ENCODE peak calls at places on chromosomes 1 and 21, in seven cellular contexts. P is IMR-90, B is fibroblast of lung, X is endodermal cell, W is heart left ventricle, N is adrenal gland, H is cardiac muscle cell. C is an unnamed sample.

GRCh38 chr1:39711359-39712340 is 20.4 kb upstream of the HPCAL4 start:
- DNase-seq in P (peak; percentile 30), B (no peak), X (peak; percentile 86), W (no peak), N (no peak), H (no peak), C (no peak)

GRCh38 chr1:66809736-66810326 is 8.8 kb upstream of the INSL5 start:
- DNase-seq in P (peak; percentile 22), B (peak; percentile 69), X (no peak), W (no peak), N (no peak), H (no peak), C (peak; percentile 3)

GRCh38 chr1:63969461-63969893 is 195.7 kb downstream of the ROR1 start:
- DNase-seq in P (peak; percentile 12), B (no peak), X (no peak), W (no peak), N (no peak), H (no peak), C (no peak)

GRCh38 chr1:197915797-197916686 is 1.1 kb upstream of the LHX9 start:
- DNase-seq in P (peak; percentile 61), B (peak; percentile 51), X (peak; percentile 96), W (peak; percentile 69), N (no peak), H (peak; percentile 81), C (peak; percentile 90)

GRCh38 chr1:110106013-110106941 is 6.0 kb upstream of the UBL4B start:
- DNase-seq in P (peak; percentile 69), B (peak; percentile 67), X (peak; percentile 94), W (peak; percentile 58), N (peak; percentile 67), H (peak; percentile 80), C (peak; percentile 83)

GRCh38 chr1:116386042-116386441 is 13.0 kb downstream of the ATP1A1 start:
- DNase-seq in P (no peak), B (no peak), X (no peak), W (no peak), N (no peak), H (no peak), C (peak; percentile 40)

GRCh38 chr1:160261526-160261877 is 847 bp downstream of the DCAF8 start:
- DNase-seq in P (peak; percentile 91), B (peak; percentile 82), X (peak; percentile 80), W (no peak), N (peak; percentile 38), H (peak; percentile 48), C (peak; percentile 59)

GRCh38 chr1:55375617-55376258 is 160.6 kb upstream of the USP24 start:
- DNase-seq in P (peak; percentile 47), B (peak; percentile 74), X (peak; percentile 69), W (no peak), N (peak; percentile 46), H (peak; percentile 70), C (peak; percentile 23)

GRCh38 chr21:43023175-43023574 is 48.8 kb downstream of the PKNOX1 start:
- DNase-seq in P (peak; percentile 12), B (no peak), X (no peak), W (no peak), N (no peak), H (no peak), C (no peak)

GRCh38 chr1:44227211-44227610 is 13.9 kb downstream of the DMAP1 start:
- DNase-seq in P (no peak), B (peak; percentile 5), X (no peak), W (no peak), N (no peak), H (no peak), C (no peak)

GRCh38 chr1:39886757-39887231 is 3.5 kb upstream of the TRIT1 start:
- DNase-seq in P (no peak), B (peak; percentile 38), X (no peak), W (no peak), N (no peak), H (no peak), C (no peak)

GRCh38 chr1:66207484-66207883 is 326.5 kb upstream of the SGIP1 start:
- DNase-seq in P (peak; percentile 73), B (peak; percentile 58), X (no peak), W (no peak), N (no peak), H (no peak), C (peak; percentile 12)

GRCh38 chr1:90402893-90403849 is 313.9 kb downstream of the BARHL2 start:
- DNase-seq in P (peak; percentile 95), B (peak; percentile 85), X (peak; percentile 63), W (no peak), N (no peak), H (peak; percentile 2), C (peak; percentile 90)

GRCh38 chr1:25195835-25196234 is 36.5 kb downstream of the SYF2 start:
- DNase-seq in P (no peak), B (no peak), X (no peak), W (no peak), N (no peak), H (no peak), C (no peak)

GRCh38 chr1:13948851-13949490 is 249.0 kb downstream of the PRDM2 start:
- DNase-seq in P (no peak), B (peak; percentile 90), X (no peak), W (peak; percentile 55), N (no peak), H (no peak), C (peak; percentile 28)

GRCh38 chr21:16519656-16520055 is 789.9 kb downstream of the USP25 start:
- DNase-seq in P (no peak), B (peak; percentile 13), X (no peak), W (no peak), N (no peak), H (no peak), C (no peak)

GRCh38 chr21:25607812-25608737 is 794 bp upstream of the MRPL39 start:
- DNase-seq in P (peak; percentile 83), B (peak; percentile 87), X (peak; percentile 90), W (peak; percentile 83), N (peak; percentile 79), H (peak; percentile 87), C (peak; percentile 64)

GRCh38 chr1:24666794-24667193 is 23.7 kb downstream of the SRRM1 start:
- DNase-seq in P (no peak), B (no peak), X (no peak), W (no peak), N (no peak), H (no peak), C (no peak)

GRCh38 chr1:32903991-32904776 is 3.0 kb upstream of the TMEM54 start:
- DNase-seq in P (no peak), B (no peak), X (peak; percentile 42), W (no peak), N (no peak), H (no peak), C (no peak)

GRCh38 chr1:226663327-226663704 is 75.8 kb downstream of the ITPKB start:
- DNase-seq in P (no peak), B (no peak), X (no peak), W (no peak), N (no peak), H (no peak), C (no peak)

GRCh38 chr1:226661271-226661670 is 77.8 kb downstream of the ITPKB start:
- DNase-seq in P (no peak), B (no peak), X (no peak), W (peak; percentile 26), N (no peak), H (no peak), C (no peak)

GRCh38 chr1:226660410-226661182 is 78.5 kb downstream of the ITPKB start:
- DNase-seq in P (no peak), B (no peak), X (no peak), W (peak; percentile 78), N (no peak), H (peak; percentile 56), C (no peak)

GRCh38 chr1:226662704-226663326 is 76.3 kb downstream of the ITPKB start:
- DNase-seq in P (peak; percentile 100), B (peak; percentile 97), X (peak; percentile 81), W (peak; percentile 81), N (peak; percentile 68), H (no peak), C (peak; percentile 90)

DNA sequence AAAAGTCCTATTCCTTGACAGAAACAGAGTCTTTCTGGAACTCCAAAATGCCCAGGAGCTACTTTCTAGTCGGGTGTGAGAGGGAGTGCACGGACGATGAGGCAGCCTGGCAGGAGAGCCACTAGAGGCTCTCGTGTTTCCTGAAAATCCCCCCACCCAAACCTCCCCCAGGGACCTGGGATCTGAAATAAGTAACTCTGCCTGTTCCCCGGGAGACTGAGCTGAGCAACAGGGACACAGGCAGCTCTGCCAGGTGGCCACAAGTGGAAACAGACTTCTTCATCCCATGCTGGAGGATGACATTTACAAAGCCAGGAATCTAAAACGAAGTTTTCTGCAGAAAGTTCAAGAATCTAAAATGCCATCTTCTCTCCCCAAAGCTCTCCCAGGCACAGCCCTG is 77.1 kb downstream of the ITPKB start:
- DNase-seq in P (peak; percentile 48), B (peak; percentile 16), X (no peak), W (peak; percentile 61), N (no peak), H (peak; percentile 49), C (no peak)
- H3K4me3 ChIP-seq in P (no peak overlapping the region), B (no peak overlapping the region), X (no peak overlapping the region), W (no peak overlapping the region), N (no peak overlapping the region), H (no peak overlapping the region), C (no peak overlapping the region)

GRCh38 chr1:227666286-227666685 is 68.8 kb downstream of the JMJD4 start:
- DNase-seq in P (no peak), B (no peak), X (no peak), W (no peak), N (no peak), H (no peak), C (no peak)
- H3K9me3 ChIP-seq in P (peaks cover 56% of the 10 kb centered on the region), B (no peaks in the 10 kb centered on the region), X (peaks cover 87% of the 10 kb centered on the region), W (peaks cover 100% of the 10 kb centered on the region), N (peaks cover 3% of the 10 kb centered on the region), H (peaks cover 2% of the 10 kb centered on the region), C (peaks cover 61% of the 10 kb centered on the region)

DNA sequence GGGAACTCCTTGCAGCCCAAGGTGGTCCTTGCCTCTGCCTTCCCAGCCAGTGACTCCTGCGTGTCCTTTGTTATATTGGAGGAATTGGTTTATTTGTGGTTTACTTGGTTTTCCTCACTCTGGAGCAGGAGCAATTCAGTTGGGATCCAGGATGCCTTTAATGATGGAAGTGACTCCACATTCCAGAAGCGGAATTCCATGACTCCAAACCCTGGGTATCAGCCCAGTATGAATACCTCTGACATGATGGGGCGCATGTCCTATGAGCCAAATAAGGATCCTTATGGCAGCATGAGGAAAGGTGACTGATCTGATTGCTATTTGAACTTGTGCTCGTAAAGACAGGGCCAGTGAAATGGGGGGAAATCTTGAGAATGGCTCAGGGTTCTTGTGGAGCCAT is 15.1 kb upstream of the PIGV start:
- DNase-seq in P (peak; percentile 99), B (peak; percentile 91), X (no peak), W (no peak), N (no peak), H (no peak), C (peak; percentile 85)
- H3K36me3 ChIP-seq in P (peaks cover 65% of the 10 kb centered on the region), B (peaks cover 24% of the 10 kb centered on the region), X (peaks cover 97% of the 10 kb centered on the region), W (peaks cover 71% of the 10 kb centered on the region), N (peaks cover 100% of the 10 kb centered on the region), H (peaks cover 91% of the 10 kb centered on the region), C (peaks cover 84% of the 10 kb centered on the region)

DNA sequence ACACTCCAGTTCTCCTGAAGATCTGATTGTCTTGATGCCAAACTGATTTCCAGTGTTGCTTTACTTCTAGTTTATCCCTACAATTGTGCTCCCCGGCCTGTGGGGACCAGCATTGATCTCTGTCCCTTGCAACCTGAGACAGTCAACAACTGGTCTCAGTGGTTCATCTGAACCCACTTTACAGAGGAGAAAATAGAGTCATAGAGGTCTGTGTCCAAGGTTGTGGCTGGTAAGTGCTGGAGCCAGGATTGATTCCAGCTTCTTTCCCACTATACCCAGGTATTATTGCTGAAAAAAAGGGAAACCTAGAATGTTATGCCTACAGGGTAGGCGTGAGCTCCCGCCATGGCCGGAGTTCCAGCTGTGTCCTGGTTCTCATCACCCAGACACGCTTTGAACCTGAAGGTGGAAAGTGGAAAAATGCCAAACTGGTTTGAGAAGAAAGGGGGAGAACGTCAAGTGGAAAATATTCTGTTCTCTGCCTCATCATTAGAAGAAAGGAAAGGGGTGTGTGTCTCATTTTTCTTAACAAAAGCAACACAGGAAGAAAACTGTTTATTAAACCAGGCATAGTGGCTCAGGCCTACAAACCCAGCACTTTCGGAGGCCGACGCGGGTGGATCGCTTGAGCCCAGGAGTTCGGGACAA is 60.7 kb upstream of the ITPKB start:
- DNase-seq in P (no peak), B (no peak), X (no peak), W (no peak), N (no peak), H (peak; percentile 23), C (no peak)
- H3K4me3 ChIP-seq in P (no peak overlapping the region), B (no peak overlapping the region), X (no peak overlapping the region), W (no peak overlapping the region), N (no peak overlapping the region), H (no peak overlapping the region), C (no peak overlapping the region)

C was measured in MG63.